ENCODE peak calls at places on chromosomes 5 and 9, in eight cellular contexts. One of them, this sample, is unnamed.
A peak's percentile ranks its signal among the peaks of the same experiment; 100 is the strongest.

GRCh38 chr5:153613143-153613542 is 122.7 kb downstream of the GRIA1 start:
- DNase-seq in suprapubic skin: no peak
- DNase-seq in lung microvascular endothelial cell: peak; percentile 52
- DNase-seq in endothelial cell: no peak
- DNase-seq in iPS DF 6.9: no peak
- DNase-seq in activated naive CD8-positive, alpha-beta T cell treated with anti-CD3 and anti-CD28 coated beads, Interleukin-2, amount 10 ng/mL, durations not matched to agents 7 days and 5 days: no peak
- DNase-seq in skeletal muscle cell: no peak
- DNase-seq in AG10803: peak; percentile 83
- DNase-seq in this sample: no peak

GRCh38 chr9:120997502-120997901 is 52.6 kb downstream of the C5 start:
- DNase-seq in iPS DF 6.9: no peak
- DNase-seq in skeletal muscle cell: no peak
- DNase-seq in AG10803: no peak
- DNase-seq in activated naive CD8-positive, alpha-beta T cell treated with anti-CD3 and anti-CD28 coated beads, Interleukin-2, amount 10 ng/mL, durations not matched to agents 7 days and 5 days: no peak
- DNase-seq in endothelial cell: no peak
- DNase-seq in suprapubic skin: no peak
- DNase-seq in lung microvascular endothelial cell: no peak
- DNase-seq in this sample: no peak

GRCh38 chr5:164518049-164518740 is 1012.8 kb downstream of the MAT2B start:
- DNase-seq in AG10803: no peak
- DNase-seq in lung microvascular endothelial cell: no peak
- DNase-seq in skeletal muscle cell: no peak
- DNase-seq in activated naive CD8-positive, alpha-beta T cell treated with anti-CD3 and anti-CD28 coated beads, Interleukin-2, amount 10 ng/mL, durations not matched to agents 7 days and 5 days: no peak
- DNase-seq in endothelial cell: no peak
- DNase-seq in iPS DF 6.9: no peak
- DNase-seq in suprapubic skin: no peak
- DNase-seq in this sample: peak; percentile 44

GRCh38 chr5:171412186-171412585 is 7.3 kb upstream of the FGF18 start:
- DNase-seq in iPS DF 6.9: no peak
- DNase-seq in lung microvascular endothelial cell: no peak
- DNase-seq in suprapubic skin: no peak
- DNase-seq in endothelial cell: no peak
- DNase-seq in AG10803: no peak
- DNase-seq in skeletal muscle cell: no peak
- DNase-seq in activated naive CD8-positive, alpha-beta T cell treated with anti-CD3 and anti-CD28 coated beads, Interleukin-2, amount 10 ng/mL, durations not matched to agents 7 days and 5 days: no peak
- DNase-seq in this sample: no peak

GRCh38 chr5:131151216-131151615 is 13.8 kb downstream of the HINT1 start:
- DNase-seq in iPS DF 6.9: no peak
- DNase-seq in suprapubic skin: no peak
- DNase-seq in endothelial cell: no peak
- DNase-seq in skeletal muscle cell: no peak
- DNase-seq in AG10803: no peak
- DNase-seq in activated naive CD8-positive, alpha-beta T cell treated with anti-CD3 and anti-CD28 coated beads, Interleukin-2, amount 10 ng/mL, durations not matched to agents 7 days and 5 days: no peak
- DNase-seq in lung microvascular endothelial cell: no peak
- DNase-seq in this sample: no peak

GRCh38 chr5:78419396-78419795 is 59.0 kb downstream of the SCAMP1 start:
- DNase-seq in AG10803: no peak
- DNase-seq in endothelial cell: no peak
- DNase-seq in suprapubic skin: no peak
- DNase-seq in lung microvascular endothelial cell: no peak
- DNase-seq in skeletal muscle cell: no peak
- DNase-seq in activated naive CD8-positive, alpha-beta T cell treated with anti-CD3 and anti-CD28 coated beads, Interleukin-2, amount 10 ng/mL, durations not matched to agents 7 days and 5 days: no peak
- DNase-seq in iPS DF 6.9: no peak
- DNase-seq in this sample: no peak

GRCh38 chr5:134003957-134004625 is 684 bp downstream of the VDAC1 start:
- DNase-seq in AG10803: peak; percentile 45
- DNase-seq in activated naive CD8-positive, alpha-beta T cell treated with anti-CD3 and anti-CD28 coated beads, Interleukin-2, amount 10 ng/mL, durations not matched to agents 7 days and 5 days: no peak
- DNase-seq in lung microvascular endothelial cell: peak; percentile 54
- DNase-seq in skeletal muscle cell: no peak
- DNase-seq in iPS DF 6.9: no peak
- DNase-seq in suprapubic skin: no peak
- DNase-seq in endothelial cell: no peak
- DNase-seq in this sample: peak; percentile 57

GRCh38 chr9:137506702-137507171 is 43.5 kb downstream of the PNPLA7 start:
- DNase-seq in lung microvascular endothelial cell: no peak
- DNase-seq in suprapubic skin: no peak
- DNase-seq in skeletal muscle cell: peak; percentile 19
- DNase-seq in endothelial cell: no peak
- DNase-seq in iPS DF 6.9: no peak
- DNase-seq in AG10803: peak; percentile 93
- DNase-seq in activated naive CD8-positive, alpha-beta T cell treated with anti-CD3 and anti-CD28 coated beads, Interleukin-2, amount 10 ng/mL, durations not matched to agents 7 days and 5 days: no peak
- DNase-seq in this sample: no peak

GRCh38 chr5:145912019-145912418 is 24.4 kb upstream of the SH3RF2 start:
- DNase-seq in lung microvascular endothelial cell: no peak
- DNase-seq in AG10803: no peak
- DNase-seq in skeletal muscle cell: no peak
- DNase-seq in endothelial cell: no peak
- DNase-seq in iPS DF 6.9: no peak
- DNase-seq in suprapubic skin: no peak
- DNase-seq in activated naive CD8-positive, alpha-beta T cell treated with anti-CD3 and anti-CD28 coated beads, Interleukin-2, amount 10 ng/mL, durations not matched to agents 7 days and 5 days: no peak
- DNase-seq in this sample: no peak

GRCh38 chr5:76081811-76082783 is 1.1 kb upstream of the SV2C start:
- DNase-seq in suprapubic skin: no peak
- DNase-seq in iPS DF 6.9: no peak
- DNase-seq in AG10803: no peak
- DNase-seq in lung microvascular endothelial cell: no peak
- DNase-seq in skeletal muscle cell: no peak
- DNase-seq in activated naive CD8-positive, alpha-beta T cell treated with anti-CD3 and anti-CD28 coated beads, Interleukin-2, amount 10 ng/mL, durations not matched to agents 7 days and 5 days: peak; percentile 45
- DNase-seq in endothelial cell: peak; percentile 23
- DNase-seq in this sample: no peak

GRCh38 chr9:35808433-35808832 is 3.6 kb downstream of the SPAG8 start:
- DNase-seq in AG10803: no peak
- DNase-seq in activated naive CD8-positive, alpha-beta T cell treated with anti-CD3 and anti-CD28 coated beads, Interleukin-2, amount 10 ng/mL, durations not matched to agents 7 days and 5 days: no peak
- DNase-seq in iPS DF 6.9: no peak
- DNase-seq in suprapubic skin: no peak
- DNase-seq in skeletal muscle cell: no peak
- DNase-seq in endothelial cell: no peak
- DNase-seq in lung microvascular endothelial cell: no peak
- DNase-seq in this sample: no peak

GRCh38 chr5:111834926-111835599 is 78.1 kb upstream of the NREP start:
- DNase-seq in activated naive CD8-positive, alpha-beta T cell treated with anti-CD3 and anti-CD28 coated beads, Interleukin-2, amount 10 ng/mL, durations not matched to agents 7 days and 5 days: no peak
- DNase-seq in lung microvascular endothelial cell: peak; percentile 3
- DNase-seq in iPS DF 6.9: no peak
- DNase-seq in endothelial cell: no peak
- DNase-seq in skeletal muscle cell: no peak
- DNase-seq in suprapubic skin: no peak
- DNase-seq in AG10803: peak; percentile 87
- DNase-seq in this sample: no peak

GRCh38 chr5:179258922-179259730 is 86.1 kb downstream of the ADAMTS2 start:
- DNase-seq in lung microvascular endothelial cell: no peak
- DNase-seq in endothelial cell: no peak
- DNase-seq in skeletal muscle cell: no peak
- DNase-seq in suprapubic skin: peak; percentile 73
- DNase-seq in activated naive CD8-positive, alpha-beta T cell treated with anti-CD3 and anti-CD28 coated beads, Interleukin-2, amount 10 ng/mL, durations not matched to agents 7 days and 5 days: peak; percentile 11
- DNase-seq in AG10803: peak; percentile 96
- DNase-seq in iPS DF 6.9: no peak
- DNase-seq in this sample: no peak

GRCh38 chr5:132417889-132418432 is 48.5 kb downstream of the SLC22A5 start:
- DNase-seq in suprapubic skin: no peak
- DNase-seq in endothelial cell: no peak
- DNase-seq in activated naive CD8-positive, alpha-beta T cell treated with anti-CD3 and anti-CD28 coated beads, Interleukin-2, amount 10 ng/mL, durations not matched to agents 7 days and 5 days: no peak
- DNase-seq in lung microvascular endothelial cell: no peak
- DNase-seq in iPS DF 6.9: no peak
- DNase-seq in skeletal muscle cell: no peak
- DNase-seq in AG10803: no peak
- DNase-seq in this sample: no peak

GRCh38 chr9:136187683-136188586 is 17.0 kb downstream of the LHX3 start:
- DNase-seq in skeletal muscle cell: no peak
- DNase-seq in AG10803: no peak
- DNase-seq in lung microvascular endothelial cell: no peak
- DNase-seq in endothelial cell: no peak
- DNase-seq in suprapubic skin: no peak
- DNase-seq in activated naive CD8-positive, alpha-beta T cell treated with anti-CD3 and anti-CD28 coated beads, Interleukin-2, amount 10 ng/mL, durations not matched to agents 7 days and 5 days: no peak
- DNase-seq in iPS DF 6.9: no peak
- DNase-seq in this sample: no peak

GRCh38 chr9:110283736-110284135 is 27.4 kb upstream of the TXN start:
- DNase-seq in lung microvascular endothelial cell: no peak
- DNase-seq in AG10803: no peak
- DNase-seq in iPS DF 6.9: no peak
- DNase-seq in skeletal muscle cell: no peak
- DNase-seq in activated naive CD8-positive, alpha-beta T cell treated with anti-CD3 and anti-CD28 coated beads, Interleukin-2, amount 10 ng/mL, durations not matched to agents 7 days and 5 days: no peak
- DNase-seq in suprapubic skin: no peak
- DNase-seq in endothelial cell: no peak
- DNase-seq in this sample: no peak

GRCh38 chr9:6132650-6133049 is 83.0 kb upstream of the IL33 start:
- DNase-seq in activated naive CD8-positive, alpha-beta T cell treated with anti-CD3 and anti-CD28 coated beads, Interleukin-2, amount 10 ng/mL, durations not matched to agents 7 days and 5 days: no peak
- DNase-seq in AG10803: no peak
- DNase-seq in suprapubic skin: no peak
- DNase-seq in lung microvascular endothelial cell: no peak
- DNase-seq in endothelial cell: no peak
- DNase-seq in skeletal muscle cell: no peak
- DNase-seq in iPS DF 6.9: no peak
- DNase-seq in this sample: peak; percentile 7

GRCh38 chr5:81023261-81024015 is 63.3 kb downstream of the RASGRF2 start:
- DNase-seq in activated naive CD8-positive, alpha-beta T cell treated with anti-CD3 and anti-CD28 coated beads, Interleukin-2, amount 10 ng/mL, durations not matched to agents 7 days and 5 days: no peak
- DNase-seq in suprapubic skin: no peak
- DNase-seq in lung microvascular endothelial cell: no peak
- DNase-seq in iPS DF 6.9: no peak
- DNase-seq in skeletal muscle cell: no peak
- DNase-seq in AG10803: no peak
- DNase-seq in endothelial cell: no peak
- DNase-seq in this sample: no peak

GRCh38 chr9:78320875-78321496 is 24.1 kb downstream of the PSAT1 start:
- DNase-seq in AG10803: no peak
- DNase-seq in iPS DF 6.9: no peak
- DNase-seq in lung microvascular endothelial cell: no peak
- DNase-seq in activated naive CD8-positive, alpha-beta T cell treated with anti-CD3 and anti-CD28 coated beads, Interleukin-2, amount 10 ng/mL, durations not matched to agents 7 days and 5 days: no peak
- DNase-seq in endothelial cell: no peak
- DNase-seq in suprapubic skin: no peak
- DNase-seq in skeletal muscle cell: no peak
- DNase-seq in this sample: no peak

GRCh38 chr9:89022902-89023301 is 31.6 kb downstream of the S1PR3 start:
- DNase-seq in suprapubic skin: no peak
- DNase-seq in skeletal muscle cell: no peak
- DNase-seq in AG10803: peak; percentile 68
- DNase-seq in endothelial cell: no peak
- DNase-seq in lung microvascular endothelial cell: peak; percentile 21
- DNase-seq in activated naive CD8-positive, alpha-beta T cell treated with anti-CD3 and anti-CD28 coated beads, Interleukin-2, amount 10 ng/mL, durations not matched to agents 7 days and 5 days: no peak
- DNase-seq in iPS DF 6.9: no peak
- DNase-seq in this sample: no peak

GRCh38 chr9:133116346-133117231 is 4.5 kb downstream of the RALGDS start:
- DNase-seq in lung microvascular endothelial cell: no peak
- DNase-seq in skeletal muscle cell: no peak
- DNase-seq in AG10803: no peak
- DNase-seq in iPS DF 6.9: no peak
- DNase-seq in activated naive CD8-positive, alpha-beta T cell treated with anti-CD3 and anti-CD28 coated beads, Interleukin-2, amount 10 ng/mL, durations not matched to agents 7 days and 5 days: no peak
- DNase-seq in endothelial cell: no peak
- DNase-seq in suprapubic skin: no peak
- DNase-seq in this sample: no peak

GRCh38 chr9:137470785-137471184 is 11.7 kb upstream of the NSMF start:
- DNase-seq in skeletal muscle cell: no peak
- DNase-seq in AG10803: no peak
- DNase-seq in suprapubic skin: no peak
- DNase-seq in lung microvascular endothelial cell: no peak
- DNase-seq in iPS DF 6.9: no peak
- DNase-seq in endothelial cell: no peak
- DNase-seq in activated naive CD8-positive, alpha-beta T cell treated with anti-CD3 and anti-CD28 coated beads, Interleukin-2, amount 10 ng/mL, durations not matched to agents 7 days and 5 days: no peak
- DNase-seq in this sample: peak; percentile 56

GRCh38 chr9:93125331-93125894 is 8.6 kb downstream of the NINJ1 start:
- DNase-seq in AG10803: no peak
- DNase-seq in suprapubic skin: peak; percentile 45
- DNase-seq in endothelial cell: no peak
- DNase-seq in iPS DF 6.9: no peak
- DNase-seq in lung microvascular endothelial cell: no peak
- DNase-seq in skeletal muscle cell: no peak
- DNase-seq in activated naive CD8-positive, alpha-beta T cell treated with anti-CD3 and anti-CD28 coated beads, Interleukin-2, amount 10 ng/mL, durations not matched to agents 7 days and 5 days: no peak
- DNase-seq in this sample: no peak

GRCh38 chr5:73822276-73822988 is 196.4 kb downstream of the ARHGEF28 start:
- DNase-seq in AG10803: peak; percentile 61
- DNase-seq in skeletal muscle cell: no peak
- DNase-seq in suprapubic skin: no peak
- DNase-seq in lung microvascular endothelial cell: no peak
- DNase-seq in endothelial cell: no peak
- DNase-seq in activated naive CD8-positive, alpha-beta T cell treated with anti-CD3 and anti-CD28 coated beads, Interleukin-2, amount 10 ng/mL, durations not matched to agents 7 days and 5 days: no peak
- DNase-seq in iPS DF 6.9: no peak
- DNase-seq in this sample: no peak

GRCh38 chr5:155556700-155557099 is 543.1 kb downstream of the KIF4B start:
- DNase-seq in lung microvascular endothelial cell: no peak
- DNase-seq in skeletal muscle cell: no peak
- DNase-seq in activated naive CD8-positive, alpha-beta T cell treated with anti-CD3 and anti-CD28 coated beads, Interleukin-2, amount 10 ng/mL, durations not matched to agents 7 days and 5 days: no peak
- DNase-seq in iPS DF 6.9: no peak
- DNase-seq in AG10803: no peak
- DNase-seq in suprapubic skin: no peak
- DNase-seq in endothelial cell: no peak
- DNase-seq in this sample: no peak

GRCh38 chr9:109560470-109561132 is 62.5 kb upstream of the PTPN3 start:
- DNase-seq in endothelial cell: peak; percentile 14
- DNase-seq in iPS DF 6.9: no peak
- DNase-seq in suprapubic skin: no peak
- DNase-seq in activated naive CD8-positive, alpha-beta T cell treated with anti-CD3 and anti-CD28 coated beads, Interleukin-2, amount 10 ng/mL, durations not matched to agents 7 days and 5 days: no peak
- DNase-seq in skeletal muscle cell: no peak
- DNase-seq in AG10803: no peak
- DNase-seq in lung microvascular endothelial cell: no peak
- DNase-seq in this sample: no peak

GRCh38 chr5:71955718-71956117 is 151.6 kb upstream of the MAP1B start:
- DNase-seq in endothelial cell: no peak
- DNase-seq in lung microvascular endothelial cell: no peak
- DNase-seq in activated naive CD8-positive, alpha-beta T cell treated with anti-CD3 and anti-CD28 coated beads, Interleukin-2, amount 10 ng/mL, durations not matched to agents 7 days and 5 days: no peak
- DNase-seq in skeletal muscle cell: no peak
- DNase-seq in suprapubic skin: no peak
- DNase-seq in AG10803: no peak
- DNase-seq in iPS DF 6.9: no peak
- DNase-seq in this sample: no peak

GRCh38 chr5:67066815-67067214 is 129.8 kb downstream of the CD180 start:
- DNase-seq in skeletal muscle cell: no peak
- DNase-seq in AG10803: no peak
- DNase-seq in lung microvascular endothelial cell: peak; percentile 40
- DNase-seq in iPS DF 6.9: no peak
- DNase-seq in endothelial cell: no peak
- DNase-seq in suprapubic skin: no peak
- DNase-seq in activated naive CD8-positive, alpha-beta T cell treated with anti-CD3 and anti-CD28 coated beads, Interleukin-2, amount 10 ng/mL, durations not matched to agents 7 days and 5 days: no peak
- DNase-seq in this sample: no peak

GRCh38 chr5:166267907-166268306 is 2023.5 kb upstream of the WWC1 start:
- DNase-seq in skeletal muscle cell: no peak
- DNase-seq in AG10803: no peak
- DNase-seq in activated naive CD8-positive, alpha-beta T cell treated with anti-CD3 and anti-CD28 coated beads, Interleukin-2, amount 10 ng/mL, durations not matched to agents 7 days and 5 days: no peak
- DNase-seq in lung microvascular endothelial cell: no peak
- DNase-seq in suprapubic skin: no peak
- DNase-seq in endothelial cell: no peak
- DNase-seq in iPS DF 6.9: no peak
- DNase-seq in this sample: no peak

GRCh38 chr9:69174645-69175487 is 789 bp downstream of the TJP2 start:
- DNase-seq in skeletal muscle cell: peak; percentile 94
- DNase-seq in AG10803: peak; percentile 96
- DNase-seq in activated naive CD8-positive, alpha-beta T cell treated with anti-CD3 and anti-CD28 coated beads, Interleukin-2, amount 10 ng/mL, durations not matched to agents 7 days and 5 days: no peak
- DNase-seq in suprapubic skin: no peak
- DNase-seq in endothelial cell: no peak
- DNase-seq in iPS DF 6.9: no peak
- DNase-seq in lung microvascular endothelial cell: peak; percentile 96
- DNase-seq in this sample: peak; percentile 67

GRCh38 chr9:121598167-121599000 is 53.0 kb upstream of the DAB2IP start:
- DNase-seq in AG10803: peak; percentile 85
- DNase-seq in endothelial cell: peak; percentile 76
- DNase-seq in lung microvascular endothelial cell: no peak
- DNase-seq in iPS DF 6.9: no peak
- DNase-seq in suprapubic skin: peak; percentile 91
- DNase-seq in skeletal muscle cell: peak; percentile 34
- DNase-seq in activated naive CD8-positive, alpha-beta T cell treated with anti-CD3 and anti-CD28 coated beads, Interleukin-2, amount 10 ng/mL, durations not matched to agents 7 days and 5 days: no peak
- DNase-seq in this sample: no peak

GRCh38 chr5:119355244-119355635 is 579 bp upstream of the TNFAIP8 start:
- DNase-seq in skeletal muscle cell: no peak
- DNase-seq in lung microvascular endothelial cell: no peak
- DNase-seq in activated naive CD8-positive, alpha-beta T cell treated with anti-CD3 and anti-CD28 coated beads, Interleukin-2, amount 10 ng/mL, durations not matched to agents 7 days and 5 days: no peak
- DNase-seq in suprapubic skin: no peak
- DNase-seq in iPS DF 6.9: no peak
- DNase-seq in AG10803: no peak
- DNase-seq in endothelial cell: no peak
- DNase-seq in this sample: no peak

GRCh38 chr9:133569891-133570651 is 35.6 kb downstream of the ADAMTSL2 start:
- DNase-seq in iPS DF 6.9: no peak
- DNase-seq in lung microvascular endothelial cell: no peak
- DNase-seq in suprapubic skin: no peak
- DNase-seq in activated naive CD8-positive, alpha-beta T cell treated with anti-CD3 and anti-CD28 coated beads, Interleukin-2, amount 10 ng/mL, durations not matched to agents 7 days and 5 days: no peak
- DNase-seq in endothelial cell: no peak
- DNase-seq in AG10803: no peak
- DNase-seq in skeletal muscle cell: no peak
- DNase-seq in this sample: no peak

GRCh38 chr5:84603557-84604185 is 219.0 kb upstream of the EDIL3 start:
- DNase-seq in activated naive CD8-positive, alpha-beta T cell treated with anti-CD3 and anti-CD28 coated beads, Interleukin-2, amount 10 ng/mL, durations not matched to agents 7 days and 5 days: no peak
- DNase-seq in lung microvascular endothelial cell: no peak
- DNase-seq in suprapubic skin: no peak
- DNase-seq in endothelial cell: no peak
- DNase-seq in iPS DF 6.9: no peak
- DNase-seq in AG10803: peak; percentile 76
- DNase-seq in skeletal muscle cell: peak; percentile 13
- DNase-seq in this sample: no peak